ENCODE peak calls at places on chromosomes 16 and 17, in eight cellular contexts. One of them, this sample, is unnamed.

GRCh38 chr17:80152057-80152831 is 5.3 kb upstream of the EIF4A3 start:
- DNase-seq in NCI-H1092: no peak
- DNase-seq in head of caudate nucleus: no peak
- DNase-seq in anterior cingulate cortex: no peak
- DNase-seq in globus pallidus: no peak
- DNase-seq in cardiac fibroblast: peak; percentile 87
- DNase-seq in activated effector memory CD4-positive, alpha-beta T cell treated with Interleukin-2 at 50 U/mL for 16 hours: no peak
- DNase-seq in osteocyte: no peak
- DNase-seq in this sample: no peak

GRCh38 chr16:17927015-17927414 is 409.5 kb downstream of the NPIPA8 start:
- DNase-seq in NCI-H1092: no peak
- DNase-seq in head of caudate nucleus: no peak
- DNase-seq in anterior cingulate cortex: no peak
- DNase-seq in globus pallidus: no peak
- DNase-seq in cardiac fibroblast: no peak
- DNase-seq in activated effector memory CD4-positive, alpha-beta T cell treated with Interleukin-2 at 50 U/mL for 16 hours: no peak
- DNase-seq in osteocyte: no peak
- DNase-seq in this sample: no peak

GRCh38 chr17:47731396-47731795 is 1.6 kb upstream of the TBX21 start:
- DNase-seq in NCI-H1092: no peak
- DNase-seq in head of caudate nucleus: no peak
- DNase-seq in anterior cingulate cortex: no peak
- DNase-seq in globus pallidus: no peak
- DNase-seq in cardiac fibroblast: no peak
- DNase-seq in activated effector memory CD4-positive, alpha-beta T cell treated with Interleukin-2 at 50 U/mL for 16 hours: no peak
- DNase-seq in osteocyte: no peak
- DNase-seq in this sample: no peak

GRCh38 chr16:88731699-88732098 is 25.4 kb downstream of the CTU2 start:
- DNase-seq in NCI-H1092: no peak
- DNase-seq in head of caudate nucleus: no peak
- DNase-seq in anterior cingulate cortex: no peak
- DNase-seq in globus pallidus: no peak
- DNase-seq in cardiac fibroblast: no peak
- DNase-seq in activated effector memory CD4-positive, alpha-beta T cell treated with Interleukin-2 at 50 U/mL for 16 hours: no peak
- DNase-seq in osteocyte: no peak
- DNase-seq in this sample: no peak

GRCh38 chr17:75036643-75037268 is 10.0 kb downstream of the ATP5PD start:
- DNase-seq in NCI-H1092: no peak
- DNase-seq in head of caudate nucleus: no peak
- DNase-seq in anterior cingulate cortex: no peak
- DNase-seq in globus pallidus: no peak
- DNase-seq in cardiac fibroblast: peak; percentile 95
- DNase-seq in activated effector memory CD4-positive, alpha-beta T cell treated with Interleukin-2 at 50 U/mL for 16 hours: peak; percentile 89
- DNase-seq in osteocyte: no peak
- DNase-seq in this sample: peak; percentile 46

GRCh38 chr16:74807052-74807646 is 32.5 kb upstream of the FA2H start:
- DNase-seq in NCI-H1092: no peak
- DNase-seq in head of caudate nucleus: no peak
- DNase-seq in anterior cingulate cortex: no peak
- DNase-seq in globus pallidus: no peak
- DNase-seq in cardiac fibroblast: no peak
- DNase-seq in activated effector memory CD4-positive, alpha-beta T cell treated with Interleukin-2 at 50 U/mL for 16 hours: no peak
- DNase-seq in osteocyte: peak; percentile 76
- DNase-seq in this sample: no peak

GRCh38 chr17:39349246-39349645 is 52.2 kb downstream of the FBXL20 start:
- DNase-seq in NCI-H1092: no peak
- DNase-seq in head of caudate nucleus: no peak
- DNase-seq in anterior cingulate cortex: no peak
- DNase-seq in globus pallidus: no peak
- DNase-seq in cardiac fibroblast: no peak
- DNase-seq in activated effector memory CD4-positive, alpha-beta T cell treated with Interleukin-2 at 50 U/mL for 16 hours: no peak
- DNase-seq in osteocyte: no peak
- DNase-seq in this sample: no peak

GRCh38 chr16:71287903-71288302 is 1.3 kb downstream of the CMTR2 start:
- DNase-seq in NCI-H1092: no peak
- DNase-seq in head of caudate nucleus: no peak
- DNase-seq in anterior cingulate cortex: no peak
- DNase-seq in globus pallidus: no peak
- DNase-seq in cardiac fibroblast: no peak
- DNase-seq in activated effector memory CD4-positive, alpha-beta T cell treated with Interleukin-2 at 50 U/mL for 16 hours: no peak
- DNase-seq in osteocyte: no peak
- DNase-seq in this sample: no peak

GRCh38 chr16:16190546-16190945 is 32.7 kb downstream of the ABCC6 start:
- DNase-seq in NCI-H1092: no peak
- DNase-seq in head of caudate nucleus: no peak
- DNase-seq in anterior cingulate cortex: no peak
- DNase-seq in globus pallidus: no peak
- DNase-seq in cardiac fibroblast: no peak
- DNase-seq in activated effector memory CD4-positive, alpha-beta T cell treated with Interleukin-2 at 50 U/mL for 16 hours: no peak
- DNase-seq in osteocyte: no peak
- DNase-seq in this sample: no peak

This sample was measured in NCI-H2029 treated with DMSO at 0.1 percent for 48 hours.